ENCODE peak calls at places on chromosomes 2 and 18, in ten cellular contexts. One of them, this sample, is unnamed.

GRCh38 chr18:48674758-48675157 is 135.9 kb downstream of the CTIF start:
- DNase-seq in adipocyte: no peak
- DNase-seq in IMR-90: no peak
- DNase-seq in left kidney: no peak
- DNase-seq in NCI-H82: no peak
- DNase-seq in HFFc6: no peak
- DNase-seq in stimulated activated CD8-positive, alpha-beta memory T cell treated with anti-CD3 and anti-CD28 coated beads, Interleukin-12 subunit alpha, Interleukin-12 subunit beta, amount 100 ng/mL, for 1 hour: no peak
- DNase-seq in ELR: no peak
- DNase-seq in type B pancreatic cell: no peak
- DNase-seq in fibroblast of lung: no peak
- DNase-seq in this sample: no peak

GRCh38 chr2:127569274-127570065 is 34.0 kb downstream of the MYO7B start:
- DNase-seq in type B pancreatic cell: no peak
- DNase-seq in NCI-H82: no peak
- DNase-seq in fibroblast of lung: peak; percentile 83
- DNase-seq in IMR-90: peak; percentile 76
- DNase-seq in adipocyte: peak; percentile 66
- DNase-seq in HFFc6: peak; percentile 64
- DNase-seq in left kidney: no peak
- DNase-seq in ELR: peak; percentile 76
- DNase-seq in stimulated activated CD8-positive, alpha-beta memory T cell treated with anti-CD3 and anti-CD28 coated beads, Interleukin-12 subunit alpha, Interleukin-12 subunit beta, amount 100 ng/mL, for 1 hour: no peak
- DNase-seq in this sample: peak; percentile 53

GRCh38 chr2:68653538-68653982 is 10.2 kb downstream of the PROKR1 start:
- DNase-seq in fibroblast of lung: peak; percentile 90
- DNase-seq in ELR: peak; percentile 77
- DNase-seq in type B pancreatic cell: no peak
- DNase-seq in NCI-H82: no peak
- DNase-seq in adipocyte: peak; percentile 53
- DNase-seq in stimulated activated CD8-positive, alpha-beta memory T cell treated with anti-CD3 and anti-CD28 coated beads, Interleukin-12 subunit alpha, Interleukin-12 subunit beta, amount 100 ng/mL, for 1 hour: peak; percentile 10
- DNase-seq in left kidney: peak; percentile 61
- DNase-seq in IMR-90: peak; percentile 85
- DNase-seq in HFFc6: no peak
- DNase-seq in this sample: peak; percentile 88

GRCh38 chr18:38759457-38759856 is 1193.9 kb upstream of the CELF4 start:
- DNase-seq in left kidney: no peak
- DNase-seq in fibroblast of lung: no peak
- DNase-seq in HFFc6: no peak
- DNase-seq in NCI-H82: no peak
- DNase-seq in type B pancreatic cell: no peak
- DNase-seq in ELR: no peak
- DNase-seq in IMR-90: no peak
- DNase-seq in adipocyte: no peak
- DNase-seq in stimulated activated CD8-positive, alpha-beta memory T cell treated with anti-CD3 and anti-CD28 coated beads, Interleukin-12 subunit alpha, Interleukin-12 subunit beta, amount 100 ng/mL, for 1 hour: no peak
- DNase-seq in this sample: no peak

GRCh38 chr2:217434183-217434620 is 568.6 kb downstream of the TNS1 start:
- DNase-seq in fibroblast of lung: peak; percentile 99
- DNase-seq in type B pancreatic cell: peak; percentile 82
- DNase-seq in IMR-90: peak; percentile 99
- DNase-seq in NCI-H82: peak; percentile 99
- DNase-seq in ELR: peak; percentile 88
- DNase-seq in left kidney: peak; percentile 97
- DNase-seq in stimulated activated CD8-positive, alpha-beta memory T cell treated with anti-CD3 and anti-CD28 coated beads, Interleukin-12 subunit alpha, Interleukin-12 subunit beta, amount 100 ng/mL, for 1 hour: no peak
- DNase-seq in HFFc6: peak; percentile 94
- DNase-seq in adipocyte: peak; percentile 97
- DNase-seq in this sample: peak; percentile 86

GRCh38 chr2:84792856-84793522 is 87.9 kb downstream of the TRABD2A start:
- DNase-seq in type B pancreatic cell: no peak
- DNase-seq in adipocyte: no peak
- DNase-seq in HFFc6: no peak
- DNase-seq in left kidney: no peak
- DNase-seq in stimulated activated CD8-positive, alpha-beta memory T cell treated with anti-CD3 and anti-CD28 coated beads, Interleukin-12 subunit alpha, Interleukin-12 subunit beta, amount 100 ng/mL, for 1 hour: no peak
- DNase-seq in IMR-90: peak; percentile 60
- DNase-seq in NCI-H82: no peak
- DNase-seq in fibroblast of lung: peak; percentile 66
- DNase-seq in ELR: peak; percentile 64
- DNase-seq in this sample: no peak

GRCh38 chr18:56130481-56130880 is 507.9 kb downstream of the TXNL1 start:
- DNase-seq in ELR: no peak
- DNase-seq in stimulated activated CD8-positive, alpha-beta memory T cell treated with anti-CD3 and anti-CD28 coated beads, Interleukin-12 subunit alpha, Interleukin-12 subunit beta, amount 100 ng/mL, for 1 hour: no peak
- DNase-seq in NCI-H82: no peak
- DNase-seq in left kidney: no peak
- DNase-seq in type B pancreatic cell: no peak
- DNase-seq in HFFc6: no peak
- DNase-seq in fibroblast of lung: no peak
- DNase-seq in adipocyte: peak; percentile 22
- DNase-seq in IMR-90: no peak
- DNase-seq in this sample: no peak

GRCh38 chr18:34131008-34131407 is 93.7 kb downstream of the NOL4 start:
- DNase-seq in HFFc6: no peak
- DNase-seq in stimulated activated CD8-positive, alpha-beta memory T cell treated with anti-CD3 and anti-CD28 coated beads, Interleukin-12 subunit alpha, Interleukin-12 subunit beta, amount 100 ng/mL, for 1 hour: no peak
- DNase-seq in NCI-H82: no peak
- DNase-seq in fibroblast of lung: peak; percentile 4
- DNase-seq in type B pancreatic cell: no peak
- DNase-seq in IMR-90: no peak
- DNase-seq in ELR: no peak
- DNase-seq in adipocyte: no peak
- DNase-seq in left kidney: no peak
- DNase-seq in this sample: no peak

GRCh38 chr2:71466301-71467179 is 13.2 kb downstream of the DYSF start:
- DNase-seq in NCI-H82: peak; percentile 18
- DNase-seq in adipocyte: peak; percentile 69
- DNase-seq in fibroblast of lung: peak; percentile 48
- DNase-seq in ELR: peak; percentile 54
- DNase-seq in left kidney: peak; percentile 89
- DNase-seq in HFFc6: no peak
- DNase-seq in IMR-90: no peak
- DNase-seq in type B pancreatic cell: no peak
- DNase-seq in stimulated activated CD8-positive, alpha-beta memory T cell treated with anti-CD3 and anti-CD28 coated beads, Interleukin-12 subunit alpha, Interleukin-12 subunit beta, amount 100 ng/mL, for 1 hour: no peak
- DNase-seq in this sample: peak; percentile 35

GRCh38 chr2:47021301-47022009 is 105.8 kb upstream of the MCFD2 start:
- DNase-seq in fibroblast of lung: no peak
- DNase-seq in ELR: no peak
- DNase-seq in left kidney: no peak
- DNase-seq in HFFc6: no peak
- DNase-seq in NCI-H82: no peak
- DNase-seq in stimulated activated CD8-positive, alpha-beta memory T cell treated with anti-CD3 and anti-CD28 coated beads, Interleukin-12 subunit alpha, Interleukin-12 subunit beta, amount 100 ng/mL, for 1 hour: no peak
- DNase-seq in IMR-90: no peak
- DNase-seq in type B pancreatic cell: no peak
- DNase-seq in adipocyte: no peak
- DNase-seq in this sample: no peak

GRCh38 chr2:11676640-11677039 is 6.6 kb upstream of the NTSR2 start:
- DNase-seq in fibroblast of lung: no peak
- DNase-seq in left kidney: peak; percentile 79
- DNase-seq in IMR-90: no peak
- DNase-seq in type B pancreatic cell: no peak
- DNase-seq in stimulated activated CD8-positive, alpha-beta memory T cell treated with anti-CD3 and anti-CD28 coated beads, Interleukin-12 subunit alpha, Interleukin-12 subunit beta, amount 100 ng/mL, for 1 hour: no peak
- DNase-seq in ELR: peak; percentile 26
- DNase-seq in NCI-H82: peak; percentile 47
- DNase-seq in HFFc6: no peak
- DNase-seq in adipocyte: no peak
- DNase-seq in this sample: no peak

GRCh38 chr2:176763871-176764404 is 448.7 kb upstream of the HNRNPA3 start:
- DNase-seq in fibroblast of lung: no peak
- DNase-seq in NCI-H82: peak; percentile 77
- DNase-seq in stimulated activated CD8-positive, alpha-beta memory T cell treated with anti-CD3 and anti-CD28 coated beads, Interleukin-12 subunit alpha, Interleukin-12 subunit beta, amount 100 ng/mL, for 1 hour: no peak
- DNase-seq in left kidney: no peak
- DNase-seq in adipocyte: no peak
- DNase-seq in type B pancreatic cell: no peak
- DNase-seq in ELR: no peak
- DNase-seq in IMR-90: no peak
- DNase-seq in HFFc6: no peak
- DNase-seq in this sample: peak; percentile 15

This sample was measured in A172.